ENCODE peak calls at places on chromosomes 7 and 10, in eight cellular contexts. One of them, this sample, is unnamed.
A peak's percentile ranks its signal among the peaks of the same experiment; 100 is the strongest.

GRCh38 chr7:144164784-144165183 is 18.5 kb upstream of the CTAGE4 start:
- DNase-seq in GM23248: no peak
- DNase-seq in right cardiac atrium: no peak
- DNase-seq in fibroblast of lung: no peak
- DNase-seq in thyroid gland: no peak
- DNase-seq in EL: no peak
- DNase-seq in CD8-positive, alpha-beta memory T cell: no peak
- DNase-seq in lower leg skin: no peak
- DNase-seq in this sample: no peak

GRCh38 chr7:150580995-150581394 is 13.8 kb downstream of the GIMAP4 start:
- DNase-seq in GM23248: no peak
- DNase-seq in right cardiac atrium: no peak
- DNase-seq in EL: no peak
- DNase-seq in fibroblast of lung: no peak
- DNase-seq in CD8-positive, alpha-beta memory T cell: no peak
- DNase-seq in lower leg skin: no peak
- DNase-seq in thyroid gland: no peak
- DNase-seq in this sample: no peak

GRCh38 chr10:34555653-34556052 is 259.4 kb downstream of the PARD3 start:
- DNase-seq in right cardiac atrium: no peak
- DNase-seq in CD8-positive, alpha-beta memory T cell: no peak
- DNase-seq in GM23248: no peak
- DNase-seq in EL: no peak
- DNase-seq in thyroid gland: no peak
- DNase-seq in fibroblast of lung: no peak
- DNase-seq in lower leg skin: no peak
- DNase-seq in this sample: no peak

GRCh38 chr10:124971276-124971675 is 29.4 kb downstream of the ZRANB1 start:
- DNase-seq in lower leg skin: no peak
- DNase-seq in CD8-positive, alpha-beta memory T cell: no peak
- DNase-seq in EL: no peak
- DNase-seq in fibroblast of lung: no peak
- DNase-seq in right cardiac atrium: no peak
- DNase-seq in thyroid gland: no peak
- DNase-seq in GM23248: no peak
- DNase-seq in this sample: no peak

GRCh38 chr10:111113961-111114830 is 37.4 kb downstream of the ADRA2A start:
- DNase-seq in CD8-positive, alpha-beta memory T cell: no peak
- DNase-seq in right cardiac atrium: no peak
- DNase-seq in EL: peak; percentile 42
- DNase-seq in lower leg skin: peak; percentile 81
- DNase-seq in GM23248: peak; percentile 89
- DNase-seq in fibroblast of lung: no peak
- DNase-seq in thyroid gland: no peak
- DNase-seq in this sample: peak; percentile 10

GRCh38 chr10:102675887-102676616 is 31.8 kb downstream of the TRIM8 start:
- DNase-seq in CD8-positive, alpha-beta memory T cell: no peak
- DNase-seq in GM23248: peak; percentile 72
- DNase-seq in lower leg skin: no peak
- DNase-seq in right cardiac atrium: no peak
- DNase-seq in fibroblast of lung: peak; percentile 91
- DNase-seq in EL: peak; percentile 95
- DNase-seq in thyroid gland: peak; percentile 77
- DNase-seq in this sample: no peak

GRCh38 chr7:128783143-128783799 is 7.7 kb upstream of the OPN1SW start:
- DNase-seq in right cardiac atrium: peak; percentile 90
- DNase-seq in lower leg skin: peak; percentile 75
- DNase-seq in thyroid gland: peak; percentile 51
- DNase-seq in GM23248: peak; percentile 75
- DNase-seq in EL: peak; percentile 75
- DNase-seq in CD8-positive, alpha-beta memory T cell: no peak
- DNase-seq in fibroblast of lung: peak; percentile 92
- DNase-seq in this sample: peak; percentile 66

GRCh38 chr7:36658603-36659516 is 65.4 kb downstream of the AOAH start:
- DNase-seq in fibroblast of lung: peak; percentile 77
- DNase-seq in GM23248: peak; percentile 96
- DNase-seq in CD8-positive, alpha-beta memory T cell: no peak
- DNase-seq in thyroid gland: no peak
- DNase-seq in right cardiac atrium: no peak
- DNase-seq in lower leg skin: no peak
- DNase-seq in EL: peak; percentile 96
- DNase-seq in this sample: no peak

GRCh38 chr7:10793995-10794780 is 179.5 kb upstream of the PHF14 start:
- DNase-seq in right cardiac atrium: no peak
- DNase-seq in thyroid gland: no peak
- DNase-seq in lower leg skin: no peak
- DNase-seq in EL: no peak
- DNase-seq in fibroblast of lung: no peak
- DNase-seq in CD8-positive, alpha-beta memory T cell: no peak
- DNase-seq in GM23248: no peak
- DNase-seq in this sample: no peak

GRCh38 chr7:107294182-107294581 is 125.4 kb downstream of the HBP1 start:
- DNase-seq in fibroblast of lung: no peak
- DNase-seq in right cardiac atrium: no peak
- DNase-seq in GM23248: no peak
- DNase-seq in CD8-positive, alpha-beta memory T cell: no peak
- DNase-seq in thyroid gland: no peak
- DNase-seq in EL: no peak
- DNase-seq in lower leg skin: no peak
- DNase-seq in this sample: no peak

GRCh38 chr10:124007773-124008145 is 85.6 kb downstream of the CHST15 start:
- DNase-seq in fibroblast of lung: no peak
- DNase-seq in CD8-positive, alpha-beta memory T cell: no peak
- DNase-seq in GM23248: no peak
- DNase-seq in lower leg skin: peak; percentile 53
- DNase-seq in thyroid gland: no peak
- DNase-seq in right cardiac atrium: no peak
- DNase-seq in EL: no peak
- DNase-seq in this sample: no peak

GRCh38 chr7:137458399-137458798 is 114.9 kb upstream of the PTN start:
- DNase-seq in fibroblast of lung: no peak
- DNase-seq in lower leg skin: no peak
- DNase-seq in CD8-positive, alpha-beta memory T cell: no peak
- DNase-seq in EL: no peak
- DNase-seq in thyroid gland: no peak
- DNase-seq in GM23248: no peak
- DNase-seq in right cardiac atrium: no peak
- DNase-seq in this sample: no peak

GRCh38 chr7:102859084-102859798 is 53.6 kb upstream of the LRRC17 start:
- DNase-seq in lower leg skin: no peak
- DNase-seq in fibroblast of lung: peak; percentile 51
- DNase-seq in EL: no peak
- DNase-seq in CD8-positive, alpha-beta memory T cell: no peak
- DNase-seq in thyroid gland: no peak
- DNase-seq in right cardiac atrium: no peak
- DNase-seq in GM23248: peak; percentile 6
- DNase-seq in this sample: no peak

GRCh38 chr7:66339141-66339540 is 134.0 kb downstream of the TPST1 start:
- DNase-seq in GM23248: no peak
- DNase-seq in lower leg skin: no peak
- DNase-seq in EL: no peak
- DNase-seq in fibroblast of lung: no peak
- DNase-seq in right cardiac atrium: no peak
- DNase-seq in thyroid gland: no peak
- DNase-seq in CD8-positive, alpha-beta memory T cell: no peak
- DNase-seq in this sample: no peak

GRCh38 chr7:157432957-157433576 is 96.3 kb downstream of the DNAJB6 start:
- DNase-seq in EL: peak; percentile 33
- DNase-seq in lower leg skin: peak; percentile 58
- DNase-seq in GM23248: peak; percentile 64
- DNase-seq in thyroid gland: peak; percentile 32
- DNase-seq in CD8-positive, alpha-beta memory T cell: peak; percentile 27
- DNase-seq in right cardiac atrium: no peak
- DNase-seq in fibroblast of lung: peak; percentile 36
- DNase-seq in this sample: peak; percentile 65

GRCh38 chr7:138935438-138936079 is 45.6 kb downstream of the KIAA1549 start:
- DNase-seq in right cardiac atrium: no peak
- DNase-seq in lower leg skin: peak; percentile 84
- DNase-seq in CD8-positive, alpha-beta memory T cell: no peak
- DNase-seq in GM23248: peak; percentile 97
- DNase-seq in thyroid gland: peak; percentile 55
- DNase-seq in EL: peak; percentile 88
- DNase-seq in fibroblast of lung: peak; percentile 71
- DNase-seq in this sample: peak; percentile 68

GRCh38 chr7:98091061-98091460 is 15.6 kb upstream of the LMTK2 start:
- DNase-seq in right cardiac atrium: no peak
- DNase-seq in fibroblast of lung: no peak
- DNase-seq in thyroid gland: no peak
- DNase-seq in EL: peak; percentile 42
- DNase-seq in lower leg skin: no peak
- DNase-seq in GM23248: peak; percentile 43
- DNase-seq in CD8-positive, alpha-beta memory T cell: no peak
- DNase-seq in this sample: no peak

GRCh38 chr10:21715531-21716195 is 181.6 kb downstream of the MLLT10 start:
- DNase-seq in thyroid gland: no peak
- DNase-seq in right cardiac atrium: no peak
- DNase-seq in CD8-positive, alpha-beta memory T cell: no peak
- DNase-seq in GM23248: peak; percentile 54
- DNase-seq in lower leg skin: no peak
- DNase-seq in EL: peak; percentile 74
- DNase-seq in fibroblast of lung: no peak
- DNase-seq in this sample: peak; percentile 30

GRCh38 chr7:24975647-24976260 is 4.2 kb downstream of the OSBPL3 start:
- DNase-seq in lower leg skin: no peak
- DNase-seq in right cardiac atrium: no peak
- DNase-seq in fibroblast of lung: peak; percentile 36
- DNase-seq in GM23248: no peak
- DNase-seq in EL: peak; percentile 69
- DNase-seq in thyroid gland: no peak
- DNase-seq in CD8-positive, alpha-beta memory T cell: no peak
- DNase-seq in this sample: no peak

GRCh38 chr10:122911889-122912484 is 1.6 kb downstream of the FAM24A start:
- DNase-seq in thyroid gland: peak; percentile 53
- DNase-seq in right cardiac atrium: peak; percentile 64
- DNase-seq in CD8-positive, alpha-beta memory T cell: peak; percentile 20
- DNase-seq in GM23248: peak; percentile 56
- DNase-seq in EL: peak; percentile 35
- DNase-seq in fibroblast of lung: peak; percentile 55
- DNase-seq in lower leg skin: no peak
- DNase-seq in this sample: peak; percentile 62

GRCh38 chr10:16519908-16520861 is 1.5 kb downstream of the C1QL3 start:
- DNase-seq in thyroid gland: no peak
- DNase-seq in right cardiac atrium: no peak
- DNase-seq in EL: no peak
- DNase-seq in lower leg skin: no peak
- DNase-seq in GM23248: peak; percentile 23
- DNase-seq in CD8-positive, alpha-beta memory T cell: no peak
- DNase-seq in fibroblast of lung: no peak
- DNase-seq in this sample: no peak

GRCh38 chr10:12455774-12456173 is 106.4 kb downstream of the CAMK1D start:
- DNase-seq in thyroid gland: no peak
- DNase-seq in fibroblast of lung: peak; percentile 40
- DNase-seq in GM23248: peak; percentile 2
- DNase-seq in CD8-positive, alpha-beta memory T cell: no peak
- DNase-seq in right cardiac atrium: no peak
- DNase-seq in EL: no peak
- DNase-seq in lower leg skin: no peak
- DNase-seq in this sample: peak; percentile 44

GRCh38 chr10:43350139-43350538 is 21.3 kb upstream of the FXYD4 start:
- DNase-seq in fibroblast of lung: no peak
- DNase-seq in GM23248: no peak
- DNase-seq in right cardiac atrium: no peak
- DNase-seq in lower leg skin: no peak
- DNase-seq in thyroid gland: no peak
- DNase-seq in CD8-positive, alpha-beta memory T cell: no peak
- DNase-seq in EL: no peak
- DNase-seq in this sample: no peak